ENCODE peak calls at places on chromosomes 6 and 20, in nine cellular contexts. J, N, P, Y, Q, O, W, K and I are unnamed samples.

GRCh38 chr6:81859884-81860283 is 107.4 kb upstream of the TENT5A start:
- DNase-seq in J (no peak), N (no peak), P (no peak), Y (no peak), Q (no peak), O (no peak), W (no peak), K (no peak), I (no peak)

GRCh38 chr6:26097268-26097875 is 10.1 kb downstream of the HFE start:
- DNase-seq in J (peak), N (peak), P (no peak), Y (peak), Q (peak), O (peak), W (peak), K (peak), I (peak)

GRCh38 chr6:148747145-148747492 is 289 bp downstream of the UST start:
- DNase-seq in J (peak), N (no peak), P (peak), Y (no peak), Q (no peak), O (no peak), W (no peak), K (peak), I (peak)

GRCh38 chr6:67642582-67642981 is 992.5 kb upstream of the ADGRB3 start:
- DNase-seq in J (no peak), N (no peak), P (no peak), Y (no peak), Q (no peak), O (no peak), W (no peak), K (no peak), I (no peak)

GRCh38 chr6:292506-293184 is 358 bp downstream of the DUSP22 start:
- DNase-seq in J (peak), N (peak), P (no peak), Y (no peak), Q (peak), O (peak), W (peak), K (peak), I (peak)

GRCh38 chr20:37941992-37942391 is 39.1 kb downstream of the VSTM2L start:
- DNase-seq in J (no peak), N (no peak), P (no peak), Y (no peak), Q (no peak), O (no peak), W (no peak), K (no peak), I (no peak)

GRCh38 chr20:47688385-47689381 is 96.6 kb downstream of the SULF2 start:
- DNase-seq in J (peak), N (no peak), P (no peak), Y (no peak), Q (peak), O (no peak), W (no peak), K (no peak), I (peak)

GRCh38 chr20:52102559-52102958 is 89.0 kb downstream of the ZFP64 start:
- DNase-seq in J (no peak), N (no peak), P (no peak), Y (no peak), Q (no peak), O (no peak), W (no peak), K (no peak), I (no peak)

GRCh38 chr6:25112207-25112874 is 166.8 kb upstream of the CARMIL1 start:
- DNase-seq in J (no peak), N (no peak), P (no peak), Y (no peak), Q (no peak), O (no peak), W (no peak), K (no peak), I (no peak)

GRCh38 chr6:97068211-97068610 is 143.7 kb downstream of the KLHL32 start:
- DNase-seq in J (peak), N (peak), P (no peak), Y (no peak), Q (no peak), O (peak), W (peak), K (no peak), I (peak)

GRCh38 chr6:169222126-169222525 is 31.5 kb downstream of the THBS2 start:
- DNase-seq in J (no peak), N (no peak), P (no peak), Y (no peak), Q (no peak), O (no peak), W (no peak), K (no peak), I (no peak)

GRCh38 chr6:125123468-125124249 is 29.9 kb upstream of the TPD52L1 start:
- DNase-seq in J (no peak), N (no peak), P (no peak), Y (no peak), Q (no peak), O (no peak), W (no peak), K (no peak), I (no peak)

GRCh38 chr20:49028684-49029083 is 17.4 kb upstream of the CSE1L start:
- DNase-seq in J (peak), N (no peak), P (no peak), Y (no peak), Q (peak), O (no peak), W (no peak), K (no peak), I (peak)

GRCh38 chr6:30981942-30982772 is 1.4 kb upstream of the MUC21 start:
- DNase-seq in J (peak), N (no peak), P (no peak), Y (no peak), Q (peak), O (no peak), W (no peak), K (no peak), I (peak)

GRCh38 chr6:36914227-36914794 is 28.6 kb downstream of the C6orf89 start:
- DNase-seq in J (peak), N (no peak), P (no peak), Y (no peak), Q (peak), O (no peak), W (peak), K (no peak), I (peak)

GRCh38 chr20:40054311-40054710 is 634.7 kb downstream of the MAFB start:
- DNase-seq in J (no peak), N (no peak), P (no peak), Y (no peak), Q (no peak), O (no peak), W (no peak), K (no peak), I (no peak)

GRCh38 chr6:136607204-136607931 is 57.1 kb upstream of the MAP7 start:
- DNase-seq in J (peak), N (no peak), P (no peak), Y (no peak), Q (peak), O (no peak), W (no peak), K (no peak), I (no peak)

GRCh38 chr6:151661928-151662327 is 145.6 kb upstream of the ESR1 start:
- DNase-seq in J (no peak), N (peak), P (no peak), Y (no peak), Q (no peak), O (no peak), W (no peak), K (no peak), I (peak)

GRCh38 chr20:36606171-36607116 is 865 bp downstream of the RAB5IF start:
- DNase-seq in J (peak), N (peak), P (no peak), Y (no peak), Q (peak), O (no peak), W (no peak), K (no peak), I (peak)

GRCh38 chr6:42226251-42227143 is 8.8 kb upstream of the MRPS10 start:
- DNase-seq in J (peak), N (no peak), P (no peak), Y (no peak), Q (peak), O (no peak), W (no peak), K (no peak), I (no peak)

GRCh38 chr6:156776470-156776840 is 723 bp upstream of the ARID1B start:
- DNase-seq in J (peak), N (peak), P (no peak), Y (no peak), Q (no peak), O (no peak), W (peak), K (peak), I (no peak)

GRCh38 chr6:128932061-128932460 is 49.1 kb downstream of the LAMA2 start:
- DNase-seq in J (peak), N (no peak), P (no peak), Y (no peak), Q (no peak), O (no peak), W (no peak), K (no peak), I (no peak)

GRCh38 chr20:20593447-20594170 is 118.8 kb downstream of the RALGAPA2 start:
- DNase-seq in J (peak), N (peak), P (peak), Y (peak), Q (peak), O (peak), W (peak), K (no peak), I (peak)

GRCh38 chr6:56246941-56247653 is at the start of gene COL21A1:
- DNase-seq in J (no peak), N (no peak), P (peak), Y (peak), Q (no peak), O (no peak), W (no peak), K (no peak), I (peak)

GRCh38 chr6:15616266-15616665 is 46.6 kb downstream of the DTNBP1 start:
- DNase-seq in J (no peak), N (no peak), P (no peak), Y (no peak), Q (no peak), O (no peak), W (no peak), K (no peak), I (peak)